ENCODE peak calls at places on chromosomes 13 and 19, in eight cellular contexts. U is Kasumi-1; Q is neural progenitor cell; G is stimulated activated CD8-positive, alpha-beta memory T cell treated with anti-CD3 and anti-CD28 coated beads, Interleukin-12 subunit alpha, Interleukin-12 subunit beta, amount 100 ng/mL, for 1 hour; M is testis; X is T-helper 17 cell; J is IMR-90; B is amniotic epithelial cell. L is an unnamed sample.

GRCh38 chr13:90281709-90282108 is 1065.8 kb upstream of the MIR17HG start:
- DNase-seq in U (no peak), Q (no peak), G (no peak), M (no peak), X (no peak), J (no peak), B (no peak), L (no peak)

GRCh38 chr13:110236831-110237261 is 70.1 kb downstream of the COL4A1 start:
- DNase-seq in U (no peak), Q (no peak), G (no peak), M (peak), X (no peak), J (no peak), B (no peak), L (no peak)

GRCh38 chr19:41868120-41868988 is 8.3 kb downstream of the RPS19 start:
- DNase-seq in U (no peak), Q (no peak), G (no peak), M (no peak), X (no peak), J (no peak), B (no peak), L (no peak)

GRCh38 chr19:16927883-16928282 is 39.1 kb downstream of the F2RL3 start:
- DNase-seq in U (no peak), Q (no peak), G (no peak), M (no peak), X (no peak), J (no peak), B (no peak), L (no peak)

GRCh38 chr13:92806215-92806614 is 420.4 kb upstream of the GPC6 start:
- DNase-seq in U (peak), Q (no peak), G (no peak), M (no peak), X (no peak), J (no peak), B (peak), L (peak)

GRCh38 chr13:50884270-50884669 is 25.3 kb upstream of the RNASEH2B start:
- DNase-seq in U (peak), Q (no peak), G (no peak), M (no peak), X (no peak), J (no peak), B (no peak), L (no peak)

GRCh38 chr19:40090256-40091204 is at the start of gene ZNF780A:
- DNase-seq in U (peak), Q (peak), G (peak), M (peak), X (peak), J (peak), B (peak), L (peak)

GRCh38 chr19:16025108-16026101 is 50.9 kb upstream of the TPM4 start:
- DNase-seq in U (peak), Q (peak), G (no peak), M (peak), X (no peak), J (peak), B (peak), L (peak)

GRCh38 chr19:5154129-5154798 is 185.4 kb downstream of the KDM4B start:
- DNase-seq in U (peak), Q (peak), G (peak), M (no peak), X (no peak), J (no peak), B (no peak), L (peak)

GRCh38 chr19:56949651-56950050 is 109.1 kb upstream of the PEG3 start:
- DNase-seq in U (no peak), Q (no peak), G (no peak), M (peak), X (no peak), J (no peak), B (no peak), L (no peak)

GRCh38 chr13:93862259-93862658 is 617.2 kb downstream of the DCT start:
- DNase-seq in U (no peak), Q (no peak), G (no peak), M (no peak), X (no peak), J (peak), B (peak), L (peak)

GRCh38 chr13:106602178-106602577 is 34.2 kb upstream of the ARGLU1 start:
- DNase-seq in U (no peak), Q (no peak), G (no peak), M (no peak), X (no peak), J (no peak), B (no peak), L (no peak)

GRCh38 chr19:13835791-13836723 is 40.8 kb downstream of the ZSWIM4 start:
- DNase-seq in U (peak), Q (no peak), G (no peak), M (no peak), X (no peak), J (no peak), B (no peak), L (no peak)

GRCh38 chr13:37615271-37615670 is 16.7 kb upstream of the POSTN start:
- DNase-seq in U (no peak), Q (no peak), G (no peak), M (no peak), X (no peak), J (no peak), B (no peak), L (no peak)

GRCh38 chr19:23665651-23666410 is 21.2 kb downstream of the ZNF675 start:
- DNase-seq in U (no peak), Q (no peak), G (no peak), M (no peak), X (no peak), J (no peak), B (no peak), L (no peak)

GRCh38 chr19:42282036-42282762 is 13.1 kb downstream of the CIC start:
- DNase-seq in U (no peak), Q (peak), G (no peak), M (no peak), X (no peak), J (peak), B (peak), L (peak)

L was measured in fibroblast of villous mesenchyme.